ENCODE peak calls at places on chromosome 13, in eight cellular contexts. One of them, this sample, is unnamed. For H3K4me1, the result is how much of the 10 kb centered on the place peaks cover.

GRCh38 chr13:106484084-106484754 is 51.2 kb downstream of the EFNB2 start:
- DNase-seq in breast epithelium: no peak
- DNase-seq in IMR-90: no peak
- DNase-seq in cardiac muscle cell: no peak
- DNase-seq in lung: no peak
- DNase-seq in pancreas: no peak
- DNase-seq in uterus: no peak
- DNase-seq in esophagus squamous epithelium: no peak
- DNase-seq in this sample: no peak

GRCh38 chr13:36370108-36370429 is 23.9 kb upstream of the SPART start:
- DNase-seq in breast epithelium: no peak
- DNase-seq in IMR-90: no peak
- DNase-seq in cardiac muscle cell: no peak
- DNase-seq in lung: no peak
- DNase-seq in pancreas: no peak
- DNase-seq in uterus: peak
- DNase-seq in esophagus squamous epithelium: no peak
- DNase-seq in this sample: no peak

GRCh38 chr13:30323524-30323923 is 16.2 kb upstream of the KATNAL1 start:
- DNase-seq in breast epithelium: no peak
- DNase-seq in IMR-90: no peak
- DNase-seq in cardiac muscle cell: no peak
- DNase-seq in lung: no peak
- DNase-seq in pancreas: no peak
- DNase-seq in uterus: no peak
- DNase-seq in esophagus squamous epithelium: no peak
- DNase-seq in this sample: no peak

GRCh38 chr13:85586422-85586831 is 212.8 kb downstream of the SLITRK6 start:
- DNase-seq in breast epithelium: no peak
- DNase-seq in IMR-90: peak
- DNase-seq in cardiac muscle cell: no peak
- DNase-seq in lung: no peak
- DNase-seq in pancreas: no peak
- DNase-seq in uterus: no peak
- DNase-seq in esophagus squamous epithelium: no peak
- DNase-seq in this sample: no peak

GRCh38 chr13:102907016-102907756 is 61.4 kb downstream of the ERCC5 start:
- DNase-seq in breast epithelium: no peak
- DNase-seq in IMR-90: no peak
- DNase-seq in cardiac muscle cell: no peak
- DNase-seq in lung: no peak
- DNase-seq in pancreas: no peak
- DNase-seq in uterus: no peak
- DNase-seq in esophagus squamous epithelium: no peak
- DNase-seq in this sample: no peak

GRCh38 chr13:96294930-96295657 is 205.2 kb downstream of the HS6ST3 start:
- DNase-seq in breast epithelium: no peak
- DNase-seq in IMR-90: no peak
- DNase-seq in cardiac muscle cell: no peak
- DNase-seq in lung: no peak
- DNase-seq in pancreas: no peak
- DNase-seq in uterus: no peak
- DNase-seq in esophagus squamous epithelium: no peak
- DNase-seq in this sample: no peak

GRCh38 chr13:48160879-48161278 is 66.0 kb upstream of the MED4 start:
- DNase-seq in breast epithelium: no peak
- DNase-seq in IMR-90: no peak
- DNase-seq in cardiac muscle cell: no peak
- DNase-seq in lung: no peak
- DNase-seq in pancreas: no peak
- DNase-seq in uterus: no peak
- DNase-seq in esophagus squamous epithelium: no peak
- DNase-seq in this sample: no peak

GRCh38 chr13:75607447-75607846 is 28.7 kb upstream of the LMO7 start:
- DNase-seq in breast epithelium: no peak
- DNase-seq in IMR-90: no peak
- DNase-seq in cardiac muscle cell: no peak
- DNase-seq in lung: no peak
- DNase-seq in pancreas: no peak
- DNase-seq in uterus: no peak
- DNase-seq in esophagus squamous epithelium: no peak
- DNase-seq in this sample: no peak

GRCh38 chr13:113369189-113369588 is 5.3 kb upstream of the GRTP1 start:
- DNase-seq in breast epithelium: no peak
- DNase-seq in IMR-90: no peak
- DNase-seq in cardiac muscle cell: no peak
- DNase-seq in lung: no peak
- DNase-seq in pancreas: no peak
- DNase-seq in uterus: no peak
- DNase-seq in esophagus squamous epithelium: no peak
- DNase-seq in this sample: no peak

GRCh38 chr13:111337206-111337605 is 16.8 kb downstream of the TEX29 start:
- DNase-seq in breast epithelium: no peak
- DNase-seq in IMR-90: peak
- DNase-seq in cardiac muscle cell: no peak
- DNase-seq in lung: peak
- DNase-seq in pancreas: no peak
- DNase-seq in uterus: no peak
- DNase-seq in esophagus squamous epithelium: no peak
- DNase-seq in this sample: no peak

GRCh38 chr13:40026741-40027140 is 371.3 kb downstream of the COG6 start:
- DNase-seq in breast epithelium: no peak
- DNase-seq in IMR-90: no peak
- DNase-seq in cardiac muscle cell: no peak
- DNase-seq in lung: no peak
- DNase-seq in pancreas: no peak
- DNase-seq in uterus: no peak
- DNase-seq in esophagus squamous epithelium: no peak
- DNase-seq in this sample: no peak

GRCh38 chr13:75959861-75960481 is 323.8 kb downstream of the LMO7 start:
- DNase-seq in breast epithelium: no peak
- DNase-seq in IMR-90: no peak
- DNase-seq in cardiac muscle cell: no peak
- DNase-seq in lung: no peak
- DNase-seq in pancreas: no peak
- DNase-seq in uterus: no peak
- DNase-seq in esophagus squamous epithelium: no peak
- DNase-seq in this sample: no peak

GRCh38 chr13:95605426-95606125 is 38.9 kb downstream of the DZIP1 start:
- DNase-seq in breast epithelium: no peak
- DNase-seq in IMR-90: no peak
- DNase-seq in cardiac muscle cell: no peak
- DNase-seq in lung: no peak
- DNase-seq in pancreas: no peak
- DNase-seq in uterus: no peak
- DNase-seq in esophagus squamous epithelium: no peak
- DNase-seq in this sample: no peak

GRCh38 chr13:32330438-32330837 is 15.1 kb downstream of the BRCA2 start:
- DNase-seq in breast epithelium: no peak
- DNase-seq in IMR-90: peak
- DNase-seq in cardiac muscle cell: no peak
- DNase-seq in lung: no peak
- DNase-seq in pancreas: no peak
- DNase-seq in uterus: no peak
- DNase-seq in esophagus squamous epithelium: no peak
- DNase-seq in this sample: no peak

GRCh38 chr13:30629527-30629926 is 11.8 kb downstream of the USPL1 start:
- DNase-seq in breast epithelium: no peak
- DNase-seq in IMR-90: no peak
- DNase-seq in cardiac muscle cell: peak
- DNase-seq in lung: no peak
- DNase-seq in pancreas: no peak
- DNase-seq in uterus: no peak
- DNase-seq in esophagus squamous epithelium: no peak
- DNase-seq in this sample: no peak

GRCh38 chr13:27960362-27961226 is 8.5 kb downstream of the CDX2 start:
- DNase-seq in breast epithelium: peak
- DNase-seq in IMR-90: no peak
- DNase-seq in cardiac muscle cell: peak
- DNase-seq in lung: peak
- DNase-seq in pancreas: peak
- DNase-seq in uterus: no peak
- DNase-seq in esophagus squamous epithelium: no peak
- DNase-seq in this sample: peak

GRCh38 chr13:46593403-46593802 is 40.4 kb downstream of the LRCH1 start:
- DNase-seq in breast epithelium: no peak
- DNase-seq in IMR-90: no peak
- DNase-seq in cardiac muscle cell: no peak
- DNase-seq in lung: no peak
- DNase-seq in pancreas: no peak
- DNase-seq in uterus: no peak
- DNase-seq in esophagus squamous epithelium: no peak
- DNase-seq in this sample: no peak

GRCh38 chr13:32150239-32150638 is 118.7 kb downstream of the FRY start:
- DNase-seq in breast epithelium: no peak
- DNase-seq in IMR-90: peak
- DNase-seq in cardiac muscle cell: no peak
- DNase-seq in lung: no peak
- DNase-seq in pancreas: no peak
- DNase-seq in uterus: peak
- DNase-seq in esophagus squamous epithelium: no peak
- DNase-seq in this sample: no peak

GRCh38 chr13:40445557-40445990 is 220.9 kb downstream of the FOXO1 start:
- DNase-seq in breast epithelium: no peak
- DNase-seq in IMR-90: no peak
- DNase-seq in cardiac muscle cell: no peak
- DNase-seq in lung: no peak
- DNase-seq in pancreas: peak
- DNase-seq in uterus: no peak
- DNase-seq in esophagus squamous epithelium: peak
- DNase-seq in this sample: peak

GRCh38 chr13:31166591-31166990 is 4.9 kb upstream of the HSPH1 start:
- DNase-seq in breast epithelium: no peak
- DNase-seq in IMR-90: peak
- DNase-seq in cardiac muscle cell: no peak
- DNase-seq in lung: no peak
- DNase-seq in pancreas: no peak
- DNase-seq in uterus: no peak
- DNase-seq in esophagus squamous epithelium: no peak
- DNase-seq in this sample: no peak

GRCh38 chr13:111265006-111265700 is 55.3 kb upstream of the TEX29 start:
- DNase-seq in breast epithelium: no peak
- DNase-seq in IMR-90: no peak
- DNase-seq in cardiac muscle cell: no peak
- DNase-seq in lung: peak
- DNase-seq in pancreas: no peak
- DNase-seq in uterus: no peak
- DNase-seq in esophagus squamous epithelium: no peak
- DNase-seq in this sample: no peak

GRCh38 chr13:64471916-64472315 is 2758.2 kb downstream of the PCDH9 start:
- DNase-seq in breast epithelium: no peak
- DNase-seq in IMR-90: peak
- DNase-seq in cardiac muscle cell: peak
- DNase-seq in lung: no peak
- DNase-seq in pancreas: no peak
- DNase-seq in uterus: no peak
- DNase-seq in esophagus squamous epithelium: no peak
- DNase-seq in this sample: no peak

GRCh38 chr13:30928971-30929370 is 3.5 kb upstream of the TEX26 start:
- DNase-seq in breast epithelium: no peak
- DNase-seq in IMR-90: no peak
- DNase-seq in cardiac muscle cell: no peak
- DNase-seq in lung: no peak
- DNase-seq in pancreas: no peak
- DNase-seq in uterus: no peak
- DNase-seq in esophagus squamous epithelium: no peak
- DNase-seq in this sample: no peak

GRCh38 chr13:51846756-51847155 is 1.8 kb upstream of the TMEM272 start:
- DNase-seq in breast epithelium: no peak
- DNase-seq in IMR-90: peak
- DNase-seq in cardiac muscle cell: no peak
- DNase-seq in lung: peak
- DNase-seq in pancreas: no peak
- DNase-seq in uterus: no peak
- DNase-seq in esophagus squamous epithelium: no peak
- DNase-seq in this sample: no peak

GRCh38 chr13:108911807-108912206 is 282.4 kb downstream of the MYO16 start:
- DNase-seq in breast epithelium: no peak
- DNase-seq in IMR-90: no peak
- DNase-seq in cardiac muscle cell: no peak
- DNase-seq in lung: no peak
- DNase-seq in pancreas: no peak
- DNase-seq in uterus: no peak
- DNase-seq in esophagus squamous epithelium: no peak
- DNase-seq in this sample: no peak

GRCh38 chr13:25371158-25371557 is 616 bp upstream of the ATP8A2 start:
- DNase-seq in breast epithelium: no peak
- DNase-seq in IMR-90: no peak
- DNase-seq in cardiac muscle cell: no peak
- DNase-seq in lung: no peak
- DNase-seq in pancreas: no peak
- DNase-seq in uterus: no peak
- DNase-seq in esophagus squamous epithelium: no peak
- DNase-seq in this sample: no peak
- H3K4me3 ChIP-seq in breast epithelium: no peak
- H3K4me3 ChIP-seq in IMR-90: no peak
- H3K4me3 ChIP-seq in cardiac muscle cell: no peak
- H3K4me3 ChIP-seq in lung: no peak
- H3K4me3 ChIP-seq in pancreas: no peak
- H3K4me3 ChIP-seq in uterus: no peak
- H3K4me3 ChIP-seq in esophagus squamous epithelium: no peak
- H3K4me3 ChIP-seq in this sample: no peak

GRCh38 chr13:99658266-99658991 is 157.2 kb downstream of the TM9SF2 start:
- DNase-seq in breast epithelium: peak
- DNase-seq in IMR-90: peak
- DNase-seq in cardiac muscle cell: peak
- DNase-seq in lung: peak
- DNase-seq in pancreas: peak
- DNase-seq in uterus: peak
- DNase-seq in esophagus squamous epithelium: no peak
- DNase-seq in this sample: peak
- TF ChIP-seq CTCF in breast epithelium: peak
- TF ChIP-seq CTCF in IMR-90: peak
- TF ChIP-seq CTCF in cardiac muscle cell: peak
- TF ChIP-seq CTCF in lung: peak
- TF ChIP-seq CTCF in pancreas: no peak
- TF ChIP-seq CTCF in uterus: peak
- TF ChIP-seq CTCF in esophagus squamous epithelium: peak
- TF ChIP-seq CTCF in this sample: no peak

DNA sequence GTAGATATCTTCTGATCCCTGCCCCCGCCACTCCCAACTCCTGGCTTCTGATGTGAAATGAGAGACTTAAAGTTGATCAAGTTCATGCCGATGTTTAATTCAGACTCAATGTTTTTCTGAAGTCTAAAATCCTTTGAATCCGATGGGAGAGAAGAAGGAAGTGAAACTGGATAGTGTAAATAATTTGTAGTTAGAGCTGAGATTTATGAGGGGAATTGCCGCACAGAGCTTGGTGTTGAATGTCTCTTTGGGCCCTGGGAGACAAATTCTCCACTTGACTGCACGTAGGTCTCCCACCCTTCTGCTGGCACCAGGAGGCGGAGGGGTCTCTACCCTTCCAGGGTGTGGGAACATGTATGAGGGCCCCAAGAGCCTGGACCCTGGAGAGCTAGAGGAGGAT is 140.9 kb upstream of the SERP2 start:
- DNase-seq in breast epithelium: no peak
- DNase-seq in IMR-90: no peak
- DNase-seq in cardiac muscle cell: no peak
- DNase-seq in lung: no peak
- DNase-seq in pancreas: no peak
- DNase-seq in uterus: no peak
- DNase-seq in esophagus squamous epithelium: no peak
- DNase-seq in this sample: no peak
- H3K4me1 ChIP-seq in breast epithelium: under half
- H3K4me1 ChIP-seq in IMR-90: under half
- H3K4me1 ChIP-seq in cardiac muscle cell: under half
- H3K4me1 ChIP-seq in lung: under half
- H3K4me1 ChIP-seq in pancreas: under half
- H3K4me1 ChIP-seq in uterus: under half
- H3K4me1 ChIP-seq in esophagus squamous epithelium: half or more
- H3K4me1 ChIP-seq in this sample: under half

GRCh38 chr13:34678154-34678553 is 263.9 kb upstream of the NBEA start:
- DNase-seq in breast epithelium: no peak
- DNase-seq in IMR-90: no peak
- DNase-seq in cardiac muscle cell: no peak
- DNase-seq in lung: no peak
- DNase-seq in pancreas: no peak
- DNase-seq in uterus: no peak
- DNase-seq in esophagus squamous epithelium: no peak
- DNase-seq in this sample: no peak
- H3K4me3 ChIP-seq in breast epithelium: no peak
- H3K4me3 ChIP-seq in IMR-90: no peak
- H3K4me3 ChIP-seq in cardiac muscle cell: no peak
- H3K4me3 ChIP-seq in lung: no peak
- H3K4me3 ChIP-seq in pancreas: no peak
- H3K4me3 ChIP-seq in uterus: no peak
- H3K4me3 ChIP-seq in esophagus squamous epithelium: no peak
- H3K4me3 ChIP-seq in this sample: no peak

This sample was measured in mucosa of descending colon.